ENCODE peak calls at places on chromosomes 2 and 18, in four cellular contexts. X, B, L and P are unnamed samples.

GRCh38 chr2:150872919-150873772 is 385.7 kb upstream of the RND3 start:
- DNase-seq in X (no peak), L (peak), B (no peak), P (no peak)

GRCh38 chr18:79497638-79498081 is 101.9 kb downstream of the NFATC1 start:
- DNase-seq in B (no peak), X (no peak), L (peak), P (no peak)

GRCh38 chr18:72160504-72161445 is 383.4 kb downstream of the CBLN2 start:
- DNase-seq in X (no peak), L (no peak), B (no peak), P (no peak)

GRCh38 chr2:184178229-184178628 is 420.1 kb upstream of the ZNF804A start:
- DNase-seq in B (no peak), L (no peak), X (no peak), P (no peak)

GRCh38 chr2:212517693-212518092 is 20.9 kb downstream of the ERBB4 start:
- DNase-seq in L (no peak), B (no peak), X (no peak), P (no peak)

GRCh38 chr2:199882667-199883066 is 28.4 kb upstream of the C2orf69 start:
- DNase-seq in X (no peak), B (no peak), L (no peak), P (no peak)

GRCh38 chr2:23465982-23466381 is 81.0 kb downstream of the KLHL29 start:
- DNase-seq in X (no peak), B (no peak), L (peak), P (no peak)

GRCh38 chr2:207133862-207134519 is 31.8 kb downstream of the KLF7 start:
- DNase-seq in L (peak), B (peak), X (no peak), P (no peak)

GRCh38 chr2:240013343-240013742 is 11.8 kb downstream of the NDUFA10 start:
- DNase-seq in B (no peak), L (peak), X (no peak), P (no peak)
- TF ChIP-seq CTCF in B (no peak), L (peak), X (no peak), P (no peak)

DNA sequence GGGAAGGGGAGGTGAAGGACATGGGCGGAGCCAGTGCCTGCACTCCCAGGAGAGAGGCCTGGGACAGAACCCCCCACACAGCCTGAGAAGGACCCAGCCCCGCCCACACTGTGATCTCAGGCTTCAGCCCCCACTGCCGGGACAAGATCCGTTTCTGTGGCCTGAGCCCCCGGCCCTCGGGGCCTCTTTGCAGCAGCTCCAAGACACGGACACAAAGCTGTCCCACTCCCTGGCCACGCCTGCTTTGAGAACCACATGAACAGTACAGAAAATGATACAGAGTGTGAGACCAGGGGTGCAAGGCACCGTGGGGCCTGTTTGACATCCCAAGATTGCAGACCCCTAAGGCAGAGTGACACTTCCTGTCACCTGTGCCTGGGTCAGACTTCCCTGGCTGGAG is 74.5 kb downstream of the TWIST2 start:
- DNase-seq in L (no peak), X (no peak), B (peak), P (no peak)
- TF ChIP-seq CTCF in L (no peak), X (no peak), B (no peak), P (no peak)

GRCh38 chr2:120305296-120305695 is 40.6 kb upstream of the INHBB start:
- DNase-seq in B (no peak), X (no peak), L (peak), P (no peak)
- TF ChIP-seq CTCF in B (no peak), X (no peak), L (peak), P (no peak)

DNA sequence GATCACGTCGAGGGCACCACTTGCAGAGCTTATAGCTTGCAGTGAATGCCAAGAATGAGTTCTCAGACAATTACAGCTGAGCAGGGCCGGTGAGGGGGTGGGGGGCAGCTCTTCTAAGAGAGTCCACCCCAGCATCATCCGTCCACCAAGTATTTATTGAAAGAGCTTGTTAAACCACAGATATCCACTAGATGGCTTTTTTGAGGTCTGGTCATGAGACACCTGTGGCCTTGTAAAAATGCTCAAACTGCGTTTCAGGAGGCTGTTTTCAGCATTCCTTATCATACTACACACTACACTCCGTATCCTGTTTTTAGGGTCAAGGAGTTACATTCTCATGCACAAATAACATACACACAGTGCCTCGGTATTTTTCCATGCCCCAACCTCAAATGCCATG is 51.5 kb downstream of the DNAJC10 start:
- DNase-seq in X (no peak), B (no peak), L (peak), P (no peak)
- TF ChIP-seq CTCF in X (no peak), B (no peak), L (peak), P (peak)

GRCh38 chr2:39515897-39516346 is 78.8 kb upstream of the MAP4K3 start:
- DNase-seq in B (no peak), X (no peak), L (no peak), P (no peak)
- TF ChIP-seq CTCF in B (no peak), X (no peak), L (no peak), P (no peak)